ENCODE peak calls at places on chromosomes 2 and 18, in four cellular contexts. One of them, this sample, is unnamed.

GRCh38 chr18:12838178-12838634 is 45.8 kb downstream of the PTPN2 start:
- DNase-seq in WTC11: no peak
- DNase-seq in non-pigmented ciliary epithelial cell: peak; percentile 60
- DNase-seq in cardiac septum: no peak
- DNase-seq in this sample: no peak

GRCh38 chr18:12278765-12279682 is 24.9 kb downstream of the CIDEA start:
- DNase-seq in cardiac septum: peak; percentile 94
- DNase-seq in WTC11: peak; percentile 71
- DNase-seq in non-pigmented ciliary epithelial cell: peak; percentile 85
- DNase-seq in this sample: peak; percentile 78

GRCh38 chr2:74572178-74572925 is 17.8 kb downstream of the DOK1 start:
- DNase-seq in non-pigmented ciliary epithelial cell: no peak
- DNase-seq in WTC11: peak; percentile 45
- DNase-seq in cardiac septum: no peak
- DNase-seq in this sample: no peak

GRCh38 chr2:190179754-190180312 is 117.3 kb upstream of the MSTN start:
- DNase-seq in cardiac septum: no peak
- DNase-seq in non-pigmented ciliary epithelial cell: no peak
- DNase-seq in WTC11: no peak
- DNase-seq in this sample: no peak

GRCh38 chr2:109368798-109369197 is 239.8 kb downstream of the SH3RF3 start:
- DNase-seq in non-pigmented ciliary epithelial cell: no peak
- DNase-seq in cardiac septum: peak; percentile 62
- DNase-seq in WTC11: no peak
- DNase-seq in this sample: no peak

GRCh38 chr2:237673130-237673921 is 45.9 kb downstream of the LRRFIP1 start:
- DNase-seq in cardiac septum: peak; percentile 95
- DNase-seq in WTC11: peak; percentile 59
- DNase-seq in non-pigmented ciliary epithelial cell: no peak
- DNase-seq in this sample: peak; percentile 66

GRCh38 chr2:200484934-200485333 is 24.9 kb downstream of the KCTD18 start:
- DNase-seq in non-pigmented ciliary epithelial cell: no peak
- DNase-seq in WTC11: no peak
- DNase-seq in cardiac septum: no peak
- DNase-seq in this sample: no peak

GRCh38 chr2:26724004-26724750 is 31.7 kb downstream of the KCNK3 start:
- DNase-seq in non-pigmented ciliary epithelial cell: peak; percentile 42
- DNase-seq in WTC11: no peak
- DNase-seq in cardiac septum: peak; percentile 83
- DNase-seq in this sample: peak; percentile 84

GRCh38 chr18:80033181-80034067 is 810 bp upstream of the RBFA start:
- DNase-seq in cardiac septum: no peak
- DNase-seq in non-pigmented ciliary epithelial cell: no peak
- DNase-seq in WTC11: peak; percentile 71
- DNase-seq in this sample: peak; percentile 43

GRCh38 chr18:48949606-48950535 is 894 bp downstream of the SMAD7 start:
- DNase-seq in non-pigmented ciliary epithelial cell: no peak
- DNase-seq in cardiac septum: no peak
- DNase-seq in WTC11: peak; percentile 66
- DNase-seq in this sample: no peak

GRCh38 chr2:241417626-241418025 is 61.5 kb downstream of the FARP2 start:
- DNase-seq in non-pigmented ciliary epithelial cell: no peak
- DNase-seq in WTC11: no peak
- DNase-seq in cardiac septum: no peak
- DNase-seq in this sample: no peak

GRCh38 chr18:79590191-79591039 is 89.2 kb upstream of the CTDP1 start:
- DNase-seq in cardiac septum: no peak
- DNase-seq in non-pigmented ciliary epithelial cell: no peak
- DNase-seq in WTC11: no peak
- DNase-seq in this sample: no peak

GRCh38 chr2:205024822-205025518 is 479.7 kb downstream of the PARD3B start:
- DNase-seq in WTC11: no peak
- DNase-seq in non-pigmented ciliary epithelial cell: peak; percentile 79
- DNase-seq in cardiac septum: no peak
- DNase-seq in this sample: no peak

GRCh38 chr2:101036562-101036961 is 34.5 kb downstream of the RPL31 start:
- DNase-seq in non-pigmented ciliary epithelial cell: no peak
- DNase-seq in cardiac septum: no peak
- DNase-seq in WTC11: no peak
- DNase-seq in this sample: no peak